ENCODE peak calls at places on chromosomes 4 and X, in nine cellular contexts. Y is brain microvascular endothelial cell; X is osteoblast; U is kidney glomerular epithelial cell; F is activated T-cell treated with anti-CD3 and anti-CD28 coated beads, Interleukin-2, amount 50 U/mL, for 4 hours; O is iPS-NIHi11; Q is M059J; R is C1 segment of cervical spinal cord; D is DMS 273 treated with DMSO at 0.1 percent for 48 hours. H is an unnamed sample.

GRCh38 chr4:123510666-123511065 is 114.1 kb downstream of the SPRY1 start:
- DNase-seq in Y (no peak), X (no peak), U (no peak), F (no peak), O (no peak), Q (no peak), R (no peak), D (no peak), H (no peak)

GRCh38 chr4:12932203-12932788 is 551.8 kb downstream of the RAB28 start:
- DNase-seq in Y (no peak), X (no peak), U (no peak), F (no peak), O (no peak), Q (no peak), R (no peak), D (no peak), H (no peak)

GRCh38 chr4:3809451-3810110 is 43.4 kb downstream of the ADRA2C start:
- DNase-seq in Y (no peak), X (no peak), U (no peak), F (no peak), O (no peak), Q (no peak), R (no peak), D (no peak), H (no peak)

GRCh38 chr4:88952081-88952480 is 104.9 kb downstream of the FAM13A start:
- DNase-seq in Y (no peak), X (no peak), U (no peak), F (no peak), O (no peak), Q (no peak), R (no peak), D (no peak), H (no peak)

GRCh38 chr4:176971576-176972105 is 178.9 kb upstream of the VEGFC start:
- DNase-seq in Y (no peak), X (no peak), U (no peak), F (no peak), O (no peak), Q (no peak), R (no peak), D (no peak), H (peak; percentile 40)

GRCh38 chr4:2402053-2402452 is 16.4 kb downstream of the ZFYVE28 start:
- DNase-seq in Y (no peak), X (peak; percentile 91), U (peak; percentile 29), F (no peak), O (peak; percentile 89), Q (peak; percentile 23), R (no peak), D (peak; percentile 26), H (peak; percentile 68)

GRCh38 chr4:184503869-184504300 is 29.5 kb upstream of the IRF2 start:
- DNase-seq in Y (peak; percentile 9), X (no peak), U (no peak), F (no peak), O (no peak), Q (peak; percentile 38), R (no peak), D (no peak), H (peak; percentile 70)

GRCh38 chr4:56049428-56050212 is 100.9 kb downstream of the CEP135 start:
- DNase-seq in Y (peak; percentile 10), X (peak; percentile 74), U (peak; percentile 19), F (no peak), O (peak; percentile 61), Q (peak; percentile 24), R (no peak), D (peak; percentile 5), H (peak; percentile 92)

GRCh38 chrX:41526925-41527324 is 79.8 kb downstream of the NYX start:
- DNase-seq in Y (peak; percentile 31), X (peak; percentile 66), U (peak; percentile 2), F (no peak), O (no peak), Q (peak; percentile 76), R (no peak), D (no peak), H (no peak)